ENCODE peak calls at places on chromosomes 11 and 22, in eight cellular contexts. A, U, T, Y, Q, H, D and W are unnamed samples.

GRCh38 chr22:21697866-21698265 is 32.1 kb downstream of the PPIL2 start:
- DNase-seq in A (no peak), U (no peak), T (no peak), Y (no peak), Q (no peak), H (no peak), D (peak), W (no peak)

GRCh38 chr11:26623076-26623666 is 51.1 kb upstream of the MUC15 start:
- DNase-seq in A (no peak), U (no peak), T (no peak), Y (no peak), Q (no peak), H (no peak), D (no peak), W (no peak)

GRCh38 chr22:38707346-38707745 is 1.6 kb downstream of the GTPBP1 start:
- DNase-seq in A (no peak), U (no peak), T (no peak), Y (no peak), Q (no peak), H (no peak), D (no peak), W (no peak)

GRCh38 chr11:92607969-92608711 is 361.3 kb upstream of the MTNR1B start:
- DNase-seq in A (no peak), U (no peak), T (no peak), Y (no peak), Q (no peak), H (no peak), D (no peak), W (no peak)

GRCh38 chr11:76667271-76667818 is 3.2 kb downstream of the LRRC32 start:
- DNase-seq in A (no peak), U (no peak), T (no peak), Y (no peak), Q (no peak), H (no peak), D (no peak), W (no peak)

GRCh38 chr22:27329966-27330645 is 471.4 kb downstream of the MN1 start:
- DNase-seq in A (no peak), U (no peak), T (no peak), Y (no peak), Q (no peak), H (no peak), D (no peak), W (no peak)

GRCh38 chr11:70159612-70160570 is 43.2 kb upstream of the FADD start:
- DNase-seq in A (no peak), U (no peak), T (no peak), Y (no peak), Q (no peak), H (peak), D (peak), W (no peak)

GRCh38 chr11:8033312-8033715 is 46.2 kb downstream of the EIF3F start:
- DNase-seq in A (no peak), U (peak), T (peak), Y (peak), Q (peak), H (peak), D (peak), W (peak)

GRCh38 chr22:38346506-38346905 is 29.3 kb upstream of the CSNK1E start:
- DNase-seq in A (no peak), U (no peak), T (no peak), Y (no peak), Q (no peak), H (no peak), D (no peak), W (no peak)

GRCh38 chr11:124801014-124801413 is 808 bp upstream of the MSANTD2 start:
- DNase-seq in A (no peak), U (no peak), T (no peak), Y (no peak), Q (no peak), H (no peak), D (no peak), W (no peak)

GRCh38 chr22:46043339-46043738 is 66.4 kb upstream of the WNT7B start:
- DNase-seq in A (no peak), U (no peak), T (no peak), Y (no peak), Q (no peak), H (no peak), D (no peak), W (no peak)

GRCh38 chr11:21289686-21290085 is 620.3 kb downstream of the NELL1 start:
- DNase-seq in A (no peak), U (no peak), T (no peak), Y (peak), Q (no peak), H (no peak), D (no peak), W (no peak)